ENCODE peak calls at places on chromosomes 3 and 15, in five cellular contexts. One of them, this sample, is unnamed.
A peak's percentile ranks its signal among the peaks of the same experiment; 100 is the strongest.

GRCh38 chr15:92079047-92079446 is 225.5 kb downstream of the SLCO3A1 start:
- DNase-seq in Peyer's patch: no peak
- DNase-seq in tibial artery: no peak
- DNase-seq in IMR-90: no peak
- DNase-seq in brain microvascular endothelial cell: no peak
- DNase-seq in this sample: no peak

GRCh38 chr15:36810656-36811449 is 231.4 kb downstream of the CDIN1 start:
- DNase-seq in Peyer's patch: no peak
- DNase-seq in tibial artery: no peak
- DNase-seq in IMR-90: no peak
- DNase-seq in brain microvascular endothelial cell: no peak
- DNase-seq in this sample: no peak

GRCh38 chr3:13420051-13420816 is at the start of gene NUP210:
- DNase-seq in IMR-90: no peak
- DNase-seq in brain microvascular endothelial cell: no peak
- DNase-seq in Peyer's patch: peak; percentile 87
- DNase-seq in tibial artery: no peak
- DNase-seq in this sample: no peak

GRCh38 chr3:58250093-58250707 is 12.6 kb downstream of the ABHD6 start:
- DNase-seq in tibial artery: no peak
- DNase-seq in brain microvascular endothelial cell: no peak
- DNase-seq in Peyer's patch: no peak
- DNase-seq in IMR-90: no peak
- DNase-seq in this sample: no peak

GRCh38 chr15:78620839-78621421 is at the start of gene CHRNA3:
- DNase-seq in brain microvascular endothelial cell: no peak
- DNase-seq in tibial artery: peak; percentile 47
- DNase-seq in IMR-90: no peak
- DNase-seq in Peyer's patch: no peak
- DNase-seq in this sample: no peak

GRCh38 chr3:49724586-49724985 is 835 bp upstream of the GMPPB start:
- DNase-seq in Peyer's patch: peak; percentile 61
- DNase-seq in IMR-90: peak; percentile 12
- DNase-seq in brain microvascular endothelial cell: no peak
- DNase-seq in tibial artery: peak; percentile 70
- DNase-seq in this sample: no peak

GRCh38 chr15:40575113-40575512 is 6.0 kb downstream of the RPUSD2 start:
- DNase-seq in Peyer's patch: no peak
- DNase-seq in brain microvascular endothelial cell: no peak
- DNase-seq in IMR-90: no peak
- DNase-seq in tibial artery: no peak
- DNase-seq in this sample: no peak

GRCh38 chr3:139654637-139655365 is 23.0 kb downstream of the NMNAT3 start:
- DNase-seq in Peyer's patch: peak; percentile 56
- DNase-seq in brain microvascular endothelial cell: no peak
- DNase-seq in tibial artery: no peak
- DNase-seq in IMR-90: no peak
- DNase-seq in this sample: no peak

GRCh38 chr3:169144691-169145090 is 518.8 kb downstream of the MECOM start:
- DNase-seq in IMR-90: peak; percentile 26
- DNase-seq in Peyer's patch: no peak
- DNase-seq in tibial artery: no peak
- DNase-seq in brain microvascular endothelial cell: peak; percentile 1
- DNase-seq in this sample: no peak

GRCh38 chr3:38002940-38003339 is 12.4 kb downstream of the VILL start:
- DNase-seq in Peyer's patch: peak; percentile 45
- DNase-seq in brain microvascular endothelial cell: no peak
- DNase-seq in IMR-90: no peak
- DNase-seq in tibial artery: no peak
- DNase-seq in this sample: no peak

GRCh38 chr15:52094811-52095584 is 17.6 kb downstream of the BCL2L10 start:
- DNase-seq in tibial artery: no peak
- DNase-seq in Peyer's patch: no peak
- DNase-seq in IMR-90: no peak
- DNase-seq in brain microvascular endothelial cell: no peak
- DNase-seq in this sample: no peak

GRCh38 chr3:79253704-79254103 is 514.1 kb downstream of the ROBO1 start:
- DNase-seq in tibial artery: no peak
- DNase-seq in brain microvascular endothelial cell: no peak
- DNase-seq in Peyer's patch: no peak
- DNase-seq in IMR-90: no peak
- DNase-seq in this sample: no peak

GRCh38 chr3:130971208-130971607 is 55.4 kb downstream of the ASTE1 start:
- DNase-seq in tibial artery: no peak
- DNase-seq in Peyer's patch: no peak
- DNase-seq in brain microvascular endothelial cell: peak; percentile 35
- DNase-seq in IMR-90: peak; percentile 58
- DNase-seq in this sample: no peak

GRCh38 chr3:53320697-53321096 is 26.6 kb downstream of the DCP1A start:
- DNase-seq in IMR-90: peak; percentile 28
- DNase-seq in brain microvascular endothelial cell: no peak
- DNase-seq in tibial artery: no peak
- DNase-seq in Peyer's patch: no peak
- DNase-seq in this sample: no peak

GRCh38 chr15:24848050-24848449 is 106.7 kb upstream of the SNRPN start:
- DNase-seq in IMR-90: peak; percentile 57
- DNase-seq in Peyer's patch: no peak
- DNase-seq in brain microvascular endothelial cell: peak; percentile 12
- DNase-seq in tibial artery: no peak
- DNase-seq in this sample: no peak

GRCh38 chr15:48052871-48053383 is 67.9 kb upstream of the SLC24A5 start:
- DNase-seq in tibial artery: no peak
- DNase-seq in IMR-90: no peak
- DNase-seq in Peyer's patch: no peak
- DNase-seq in brain microvascular endothelial cell: peak; percentile 24
- DNase-seq in this sample: peak; percentile 44

GRCh38 chr3:106740116-106740515 is 637.1 kb upstream of the CCDC54 start:
- DNase-seq in brain microvascular endothelial cell: no peak
- DNase-seq in tibial artery: no peak
- DNase-seq in Peyer's patch: no peak
- DNase-seq in IMR-90: no peak
- DNase-seq in this sample: no peak

GRCh38 chr3:109685084-109686079 is 348.0 kb upstream of the DPPA4 start:
- DNase-seq in Peyer's patch: peak; percentile 48
- DNase-seq in brain microvascular endothelial cell: peak; percentile 100
- DNase-seq in IMR-90: peak; percentile 99
- DNase-seq in tibial artery: peak; percentile 98
- DNase-seq in this sample: peak; percentile 85

GRCh38 chr15:68418611-68419161 is 13.3 kb downstream of the ITGA11 start:
- DNase-seq in brain microvascular endothelial cell: peak; percentile 59
- DNase-seq in Peyer's patch: no peak
- DNase-seq in IMR-90: peak; percentile 88
- DNase-seq in tibial artery: peak; percentile 70
- DNase-seq in this sample: no peak

GRCh38 chr15:94653071-94653470 is 421.7 kb downstream of the MCTP2 start:
- DNase-seq in IMR-90: no peak
- DNase-seq in tibial artery: no peak
- DNase-seq in Peyer's patch: no peak
- DNase-seq in brain microvascular endothelial cell: no peak
- DNase-seq in this sample: no peak

GRCh38 chr3:8983026-8983425 is 19.8 kb upstream of the RAD18 start:
- DNase-seq in IMR-90: no peak
- DNase-seq in brain microvascular endothelial cell: no peak
- DNase-seq in tibial artery: no peak
- DNase-seq in Peyer's patch: no peak
- DNase-seq in this sample: no peak

GRCh38 chr3:59818033-59818936 is 768.5 kb upstream of the CFAP20DC start:
- DNase-seq in tibial artery: peak; percentile 89
- DNase-seq in brain microvascular endothelial cell: peak; percentile 98
- DNase-seq in IMR-90: peak; percentile 97
- DNase-seq in Peyer's patch: peak; percentile 69
- DNase-seq in this sample: peak; percentile 79

GRCh38 chr3:183394150-183394549 is 34.3 kb downstream of the MCF2L2 start:
- DNase-seq in tibial artery: no peak
- DNase-seq in IMR-90: no peak
- DNase-seq in Peyer's patch: no peak
- DNase-seq in brain microvascular endothelial cell: no peak
- DNase-seq in this sample: peak; percentile 20

GRCh38 chr3:152183473-152183872 is 85.3 kb upstream of the MBNL1 start:
- DNase-seq in brain microvascular endothelial cell: peak; percentile 43
- DNase-seq in tibial artery: no peak
- DNase-seq in Peyer's patch: peak; percentile 76
- DNase-seq in IMR-90: peak; percentile 44
- DNase-seq in this sample: no peak

GRCh38 chr3:58013973-58014649 is 5.9 kb downstream of the FLNB start:
- DNase-seq in tibial artery: peak; percentile 87
- DNase-seq in brain microvascular endothelial cell: peak; percentile 73
- DNase-seq in IMR-90: peak; percentile 90
- DNase-seq in Peyer's patch: no peak
- DNase-seq in this sample: no peak

GRCh38 chr3:89586256-89586655 is 478.8 kb downstream of the EPHA3 start:
- DNase-seq in tibial artery: no peak
- DNase-seq in IMR-90: no peak
- DNase-seq in brain microvascular endothelial cell: no peak
- DNase-seq in Peyer's patch: no peak
- DNase-seq in this sample: no peak

GRCh38 chr3:117892431-117892841 is 1142.2 kb downstream of the IGSF11 start:
- DNase-seq in Peyer's patch: no peak
- DNase-seq in brain microvascular endothelial cell: no peak
- DNase-seq in tibial artery: no peak
- DNase-seq in IMR-90: peak; percentile 75
- DNase-seq in this sample: no peak

GRCh38 chr15:33292718-33293307 is 18.0 kb upstream of the RYR3 start:
- DNase-seq in IMR-90: peak; percentile 53
- DNase-seq in Peyer's patch: peak; percentile 63
- DNase-seq in tibial artery: no peak
- DNase-seq in brain microvascular endothelial cell: peak; percentile 62
- DNase-seq in this sample: peak; percentile 55

GRCh38 chr3:127263037-127263436 is 24.8 kb downstream of the PRR20G start:
- DNase-seq in IMR-90: no peak
- DNase-seq in tibial artery: no peak
- DNase-seq in Peyer's patch: no peak
- DNase-seq in brain microvascular endothelial cell: no peak
- DNase-seq in this sample: no peak

GRCh38 chr3:181728470-181728869 is 16.7 kb downstream of the SOX2 start:
- DNase-seq in tibial artery: no peak
- DNase-seq in IMR-90: no peak
- DNase-seq in brain microvascular endothelial cell: no peak
- DNase-seq in Peyer's patch: no peak
- DNase-seq in this sample: no peak

GRCh38 chr3:181729071-181729915 is 17.6 kb downstream of the SOX2 start:
- DNase-seq in brain microvascular endothelial cell: no peak
- DNase-seq in tibial artery: no peak
- DNase-seq in Peyer's patch: no peak
- DNase-seq in IMR-90: no peak
- DNase-seq in this sample: no peak

GRCh38 chr3:181730934-181731333 is 19.2 kb downstream of the SOX2 start:
- DNase-seq in tibial artery: no peak
- DNase-seq in brain microvascular endothelial cell: no peak
- DNase-seq in IMR-90: no peak
- DNase-seq in Peyer's patch: no peak
- DNase-seq in this sample: no peak

GRCh38 chr3:181727122-181728036 is 15.7 kb downstream of the SOX2 start:
- DNase-seq in Peyer's patch: no peak
- DNase-seq in IMR-90: no peak
- DNase-seq in brain microvascular endothelial cell: no peak
- DNase-seq in tibial artery: no peak
- DNase-seq in this sample: no peak

GRCh38 chr3:181730364-181730763 is 18.6 kb downstream of the SOX2 start:
- DNase-seq in tibial artery: no peak
- DNase-seq in Peyer's patch: no peak
- DNase-seq in IMR-90: no peak
- DNase-seq in brain microvascular endothelial cell: no peak
- DNase-seq in this sample: no peak
- H3K27ac ChIP-seq in tibial artery: no peak overlapping the region
- H3K27ac ChIP-seq in Peyer's patch: no peak overlapping the region
- H3K27ac ChIP-seq in IMR-90: no peak overlapping the region
- H3K27ac ChIP-seq in brain microvascular endothelial cell: no peak overlapping the region
- H3K27ac ChIP-seq in this sample: no peak overlapping the region

GRCh38 chr15:99155961-99156443 is 51.1 kb downstream of the SYNM start:
- DNase-seq in IMR-90: peak; percentile 65
- DNase-seq in Peyer's patch: no peak
- DNase-seq in tibial artery: no peak
- DNase-seq in brain microvascular endothelial cell: no peak
- DNase-seq in this sample: peak; percentile 17
- TF ChIP-seq CTCF in IMR-90: no peak
- TF ChIP-seq CTCF in Peyer's patch: no peak
- TF ChIP-seq CTCF in tibial artery: no peak
- TF ChIP-seq CTCF in brain microvascular endothelial cell: no peak
- TF ChIP-seq CTCF in this sample: no peak

DNA sequence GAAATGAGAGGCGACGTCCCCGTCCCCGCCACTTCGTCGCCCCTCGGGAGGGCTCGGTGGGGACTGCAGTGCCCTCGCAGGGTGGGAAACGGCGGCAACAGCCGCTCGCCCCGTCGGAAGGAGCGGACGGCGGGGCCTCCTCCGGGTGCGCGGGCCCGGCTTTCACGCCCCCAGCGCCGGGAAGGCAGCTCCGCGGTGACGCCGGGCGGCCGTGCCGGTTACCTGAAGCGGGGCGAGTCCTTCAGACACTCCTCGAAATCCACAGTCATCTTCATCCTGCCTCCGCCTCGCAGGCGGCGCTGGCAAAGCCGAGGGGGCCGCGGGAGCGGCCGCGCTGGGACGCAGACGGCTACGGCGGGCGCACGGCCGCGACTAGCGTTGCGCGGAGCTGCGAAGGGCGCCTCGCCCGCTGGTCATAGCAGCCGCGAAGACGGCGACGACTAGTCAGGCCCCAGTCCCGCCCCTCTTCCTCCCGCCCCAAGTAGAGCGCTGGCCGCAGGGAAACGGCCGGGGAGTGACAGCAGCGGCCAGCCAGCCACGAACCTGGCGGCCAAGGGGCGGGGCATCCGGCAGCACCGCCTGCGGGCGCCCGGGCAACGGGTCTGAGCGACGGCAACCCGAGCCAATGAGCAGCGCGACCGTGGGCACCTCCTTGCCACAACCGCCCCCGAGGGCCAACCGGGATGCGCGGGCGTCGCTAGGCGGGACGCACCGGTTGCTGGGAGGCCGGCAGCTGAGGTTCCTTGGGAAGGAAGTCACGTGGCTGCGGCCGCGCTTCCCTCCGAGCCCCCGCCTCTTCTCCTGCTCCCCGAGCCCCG is at the start of gene ACAP2:
- DNase-seq in brain microvascular endothelial cell: peak; percentile 99
- DNase-seq in IMR-90: peak; percentile 99
- DNase-seq in tibial artery: peak; percentile 100
- DNase-seq in Peyer's patch: peak; percentile 100
- DNase-seq in this sample: peak; percentile 100
- H3K27ac ChIP-seq in brain microvascular endothelial cell: peak within 1 kb of the TSS; percentile 71
- H3K27ac ChIP-seq in IMR-90: peak within 1 kb of the TSS; percentile 96
- H3K27ac ChIP-seq in tibial artery: peak within 1 kb of the TSS; percentile 98
- H3K27ac ChIP-seq in Peyer's patch: peak within 1 kb of the TSS; percentile 100
- H3K27ac ChIP-seq in this sample: peak within 1 kb of the TSS; percentile 94

GRCh38 chr15:56019060-56019793 is 25.8 kb upstream of the NEDD4 start:
- DNase-seq in brain microvascular endothelial cell: no peak
- DNase-seq in Peyer's patch: no peak
- DNase-seq in tibial artery: no peak
- DNase-seq in IMR-90: peak; percentile 22
- DNase-seq in this sample: no peak

GRCh38 chr15:56019819-56020218 is 26.4 kb upstream of the NEDD4 start:
- DNase-seq in Peyer's patch: no peak
- DNase-seq in brain microvascular endothelial cell: no peak
- DNase-seq in tibial artery: no peak
- DNase-seq in IMR-90: no peak
- DNase-seq in this sample: no peak

GRCh38 chr15:56016281-56016680 is 22.9 kb upstream of the NEDD4 start:
- DNase-seq in Peyer's patch: no peak
- DNase-seq in tibial artery: no peak
- DNase-seq in IMR-90: no peak
- DNase-seq in brain microvascular endothelial cell: no peak
- DNase-seq in this sample: no peak

GRCh38 chr15:56017511-56017910 is 24.1 kb upstream of the NEDD4 start:
- DNase-seq in IMR-90: no peak
- DNase-seq in Peyer's patch: no peak
- DNase-seq in brain microvascular endothelial cell: no peak
- DNase-seq in tibial artery: no peak
- DNase-seq in this sample: no peak

GRCh38 chr15:56017920-56018319 is 24.5 kb upstream of the NEDD4 start:
- DNase-seq in Peyer's patch: no peak
- DNase-seq in IMR-90: no peak
- DNase-seq in tibial artery: no peak
- DNase-seq in brain microvascular endothelial cell: no peak
- DNase-seq in this sample: no peak
- TF ChIP-seq CTCF in Peyer's patch: no peak
- TF ChIP-seq CTCF in IMR-90: peak; percentile 2
- TF ChIP-seq CTCF in tibial artery: no peak
- TF ChIP-seq CTCF in brain microvascular endothelial cell: peak; percentile 21
- TF ChIP-seq CTCF in this sample: no peak